ENCODE peak calls at places on chromosomes 7 and 10, in six cellular contexts. X is GM13976, Q is ELR, R is G401, Z is T-helper 2 cell, C is osteoblast. I is an unnamed sample.

GRCh38 chr10:111037868-111038267 is 39.0 kb upstream of the ADRA2A start:
- DNase-seq in C (no peak), Z (no peak), R (no peak), X (no peak), Q (peak), I (no peak)

GRCh38 chr10:124742418-124743187 is 1.6 kb downstream of the FAM53B start:
- DNase-seq in R (peak), X (no peak), C (no peak), Q (peak), Z (no peak), I (no peak)

GRCh38 chr7:128883622-128884549 is 21.2 kb downstream of the ATP6V1F start:
- DNase-seq in Z (peak), C (peak), R (peak), Q (peak), X (peak), I (peak)

GRCh38 chr10:87794285-87794684 is 23.7 kb downstream of the ATAD1 start:
- DNase-seq in Q (no peak), Z (no peak), R (no peak), X (peak), C (no peak), I (no peak)

GRCh38 chr10:8617792-8618191 is 563.3 kb downstream of the GATA3 start:
- DNase-seq in X (no peak), Z (no peak), Q (no peak), C (no peak), R (no peak), I (no peak)

GRCh38 chr7:100053201-100053600 is 3.6 kb downstream of the ZSCAN21 start:
- DNase-seq in X (peak), Z (no peak), C (peak), Q (peak), R (peak), I (peak)

GRCh38 chr7:17516768-17517167 is 218.3 kb downstream of the AHR start:
- DNase-seq in R (no peak), Z (no peak), X (no peak), C (peak), Q (no peak), I (no peak)

GRCh38 chr10:132671171-132672154 is 114.5 kb downstream of the NKX6-2 start:
- DNase-seq in C (peak), R (no peak), Q (no peak), Z (no peak), X (no peak), I (peak)

GRCh38 chr10:13885238-13885990 is 298.6 kb downstream of the PRPF18 start:
- DNase-seq in Z (no peak), X (no peak), C (peak), Q (no peak), R (peak), I (no peak)

GRCh38 chr10:12617205-12618175 is 268.1 kb downstream of the CAMK1D start:
- DNase-seq in Q (no peak), C (peak), X (no peak), R (no peak), Z (no peak), I (no peak)

GRCh38 chr7:133290676-133291332 is 37.9 kb downstream of the EXOC4 start:
- DNase-seq in Z (no peak), X (no peak), C (no peak), R (no peak), Q (no peak), I (no peak)

GRCh38 chr10:72567421-72567820 is 58.5 kb downstream of the MICU1 start:
- DNase-seq in Q (peak), C (peak), X (no peak), Z (no peak), R (peak), I (no peak)

GRCh38 chr10:114239994-114240345 is 916 bp downstream of the VWA2 start:
- DNase-seq in Q (no peak), R (no peak), C (no peak), X (no peak), Z (no peak), I (no peak)

GRCh38 chr10:97518601-97519043 is 19.9 kb downstream of the UBTD1 start:
- DNase-seq in R (no peak), C (no peak), Z (no peak), X (no peak), Q (peak), I (no peak)

GRCh38 chr10:63539994-63540393 is 18.8 kb downstream of the REEP3 start:
- DNase-seq in Z (no peak), Q (no peak), C (no peak), R (no peak), X (no peak), I (no peak)

GRCh38 chr10:29585488-29585976 is 49.2 kb downstream of the SVIL start:
- DNase-seq in Z (no peak), X (no peak), Q (peak), R (peak), C (no peak), I (no peak)

GRCh38 chr7:36119005-36119711 is 33.9 kb upstream of the EEPD1 start:
- DNase-seq in Z (no peak), C (peak), X (no peak), Q (peak), R (no peak), I (no peak)

GRCh38 chr7:42097756-42098155 is 139.3 kb downstream of the GLI3 start:
- DNase-seq in Q (peak), R (no peak), C (peak), Z (no peak), X (no peak), I (no peak)

GRCh38 chr7:18859331-18859730 is 258.1 kb downstream of the TWIST1 start:
- DNase-seq in R (no peak), X (no peak), Z (no peak), Q (peak), C (no peak), I (no peak)

GRCh38 chr7:128954830-128955797 is 17.4 kb downstream of the IRF5 start:
- DNase-seq in C (peak), Z (no peak), Q (peak), X (no peak), R (no peak), I (no peak)

GRCh38 chr10:45557275-45557905 is 115.2 kb downstream of the ZFAND4 start:
- DNase-seq in Z (no peak), X (no peak), C (no peak), Q (peak), R (no peak), I (peak)

GRCh38 chr10:62047240-62047897 is 145.9 kb downstream of the ARID5B start:
- DNase-seq in X (no peak), R (no peak), Q (peak), C (peak), Z (no peak), I (no peak)

GRCh38 chr10:14173706-14174594 is 156.8 kb downstream of the FRMD4A start:
- DNase-seq in X (no peak), Q (peak), R (peak), Z (no peak), C (peak), I (no peak)

GRCh38 chr10:71611131-71611530 is 108.4 kb downstream of the C10orf105 start:
- DNase-seq in C (no peak), Q (no peak), R (no peak), Z (no peak), X (no peak), I (no peak)

GRCh38 chr7:67644149-67644548 is 647.5 kb downstream of the TYW1 start:
- DNase-seq in Z (no peak), C (no peak), R (no peak), X (no peak), Q (no peak), I (no peak)

GRCh38 chr7:27901028-27901760 is 161.2 kb downstream of the TAX1BP1 start:
- DNase-seq in X (peak), R (no peak), C (peak), Z (no peak), Q (peak), I (peak)

GRCh38 chr7:138001529-138002095 is at the start of gene CREB3L2:
- DNase-seq in X (no peak), Q (peak), Z (peak), R (no peak), C (peak), I (no peak)

GRCh38 chr10:131943021-131943814 is 38.5 kb downstream of the BNIP3 start:
- DNase-seq in Q (peak), C (no peak), R (peak), Z (no peak), X (no peak), I (no peak)

GRCh38 chr10:84427903-84428650 is 99.7 kb downstream of the CCSER2 start:
- DNase-seq in R (peak), Z (no peak), C (peak), X (no peak), Q (peak), I (no peak)

GRCh38 chr10:11018426-11018818 is 750 bp downstream of the CELF2 start:
- DNase-seq in X (no peak), Q (no peak), C (no peak), R (no peak), Z (no peak), I (no peak)

GRCh38 chr10:73113543-73113942 is 3.3 kb downstream of the NUDT13 start:
- DNase-seq in X (no peak), Q (peak), Z (no peak), C (no peak), R (no peak), I (no peak)

GRCh38 chr7:30705008-30705407 is 22.8 kb upstream of the CRHR2 start:
- DNase-seq in Z (no peak), Q (no peak), X (no peak), C (peak), R (no peak), I (no peak)

GRCh38 chr10:34565934-34566333 is 249.2 kb downstream of the PARD3 start:
- DNase-seq in Z (no peak), X (no peak), R (no peak), C (no peak), Q (no peak), I (no peak)

GRCh38 chr7:24967696-24968095 is 12.3 kb downstream of the OSBPL3 start:
- DNase-seq in R (no peak), Z (no peak), Q (no peak), C (no peak), X (peak), I (no peak)

GRCh38 chr7:12756841-12757240 is 69.4 kb downstream of the ARL4A start:
- DNase-seq in Q (peak), C (no peak), R (no peak), X (no peak), Z (no peak), I (no peak)

GRCh38 chr7:77651544-77652162 is 44.6 kb upstream of the RSBN1L start:
- DNase-seq in R (peak), X (peak), C (no peak), Q (peak), Z (no peak), I (peak)

I was measured in Karpas-422.